ENCODE peak calls at places on chromosomes 13 and 19, in ten cellular contexts. W is cardiac fibroblast; T is astrocyte of the cerebellum; L is germinal center; Y is T-cell; R is substantia nigra; I is NK-92 treated with Interleukin-12 subunit alpha and Interleukin-12 subunit beta, amount 100 ng/mL, for 24 hours; O is effector CD8-positive, alpha-beta T cell; E is GM04504; H is iPS-NIHi11. X is an unnamed sample.

GRCh38 chr19:6811378-6811777 is 38.9 kb downstream of the VAV1 start:
- DNase-seq in H (no peak), I (no peak), R (no peak), T (no peak), Y (no peak), W (no peak), L (no peak), O (no peak), E (no peak), X (no peak)

GRCh38 chr13:103908274-103908673 is 842.1 kb upstream of the SLC10A2 start:
- DNase-seq in L (no peak), H (no peak), I (no peak), O (no peak), T (no peak), R (no peak), E (no peak), Y (no peak), W (no peak), X (no peak)

GRCh38 chr13:113794086-113794485 is 35.1 kb downstream of the TMEM255B start:
- DNase-seq in E (no peak), O (no peak), I (no peak), W (no peak), L (no peak), Y (no peak), T (no peak), H (no peak), R (no peak), X (no peak)

GRCh38 chr19:5308471-5309437 is 31.9 kb downstream of the PTPRS start:
- DNase-seq in I (no peak), O (no peak), T (peak), E (no peak), L (no peak), H (no peak), Y (no peak), R (peak), W (peak), X (no peak)

GRCh38 chr13:78978381-78978998 is 319.5 kb upstream of the OBI1 start:
- DNase-seq in E (peak), O (no peak), T (peak), W (peak), H (peak), I (no peak), Y (peak), L (peak), R (no peak), X (peak)

GRCh38 chr19:2226051-2226839 is 9.9 kb downstream of the PLEKHJ1 start:
- DNase-seq in R (no peak), I (no peak), H (no peak), E (no peak), L (no peak), T (no peak), Y (no peak), O (no peak), W (no peak), X (no peak)

GRCh38 chr13:92657565-92657964 is 569.0 kb upstream of the GPC6 start:
- DNase-seq in H (no peak), W (peak), T (peak), O (no peak), L (no peak), R (no peak), E (no peak), Y (no peak), I (no peak), X (no peak)

GRCh38 chr19:31378404-31378803 is 29.2 kb upstream of the TSHZ3 start:
- DNase-seq in W (peak), O (no peak), H (no peak), Y (no peak), T (peak), I (no peak), L (no peak), R (no peak), E (peak), X (peak)

GRCh38 chr19:17680235-17680722 is 7.9 kb downstream of the UNC13A start:
- DNase-seq in H (peak), W (peak), L (peak), O (peak), I (peak), E (peak), R (peak), T (no peak), Y (peak), X (peak)

GRCh38 chr13:100859861-100860260 is 185.3 kb upstream of the TMTC4 start:
- DNase-seq in O (no peak), E (no peak), Y (no peak), W (no peak), H (no peak), R (no peak), L (no peak), T (no peak), I (no peak), X (no peak)

GRCh38 chr19:45276284-45276687 is 25.2 kb downstream of the MARK4 start:
- DNase-seq in T (no peak), Y (no peak), I (no peak), E (no peak), L (no peak), H (no peak), R (no peak), O (no peak), W (peak), X (no peak)

GRCh38 chr19:3129112-3129511 is 6.7 kb upstream of the GNA15 start:
- DNase-seq in E (peak), H (no peak), Y (no peak), W (peak), R (no peak), O (no peak), T (peak), I (no peak), L (no peak), X (peak)

GRCh38 chr13:44576396-44577235 is 486 bp upstream of the TSC22D1 start:
- DNase-seq in R (no peak), L (peak), T (no peak), Y (no peak), I (no peak), E (no peak), O (peak), W (no peak), H (peak), X (peak)

GRCh38 chr13:37899753-37900152 is 30.2 kb upstream of the TRPC4 start:
- DNase-seq in O (no peak), L (no peak), H (no peak), T (no peak), E (no peak), W (no peak), Y (no peak), I (no peak), R (no peak), X (peak)

GRCh38 chr19:30097746-30098280 is 155.8 kb downstream of the URI1 start:
- DNase-seq in T (no peak), O (no peak), Y (no peak), R (no peak), H (no peak), I (no peak), E (no peak), W (no peak), L (no peak), X (no peak)

GRCh38 chr19:56597696-56598095 is 2.6 kb downstream of the ZNF71 start:
- DNase-seq in Y (no peak), L (no peak), H (no peak), O (no peak), T (no peak), R (no peak), E (no peak), I (no peak), W (no peak), X (no peak)

GRCh38 chr13:58960909-58961308 is 1202.8 kb downstream of the DIAPH3 start:
- DNase-seq in R (no peak), O (no peak), H (no peak), I (no peak), E (no peak), T (peak), Y (no peak), L (no peak), W (peak), X (peak)

GRCh38 chr13:26202365-26202972 is 19.6 kb downstream of the RNF6 start:
- DNase-seq in W (peak), R (no peak), O (no peak), H (no peak), I (no peak), L (no peak), E (no peak), Y (no peak), T (no peak), X (no peak)